ENCODE peak calls at places on chromosomes 3 and 15, in seven cellular contexts. D, U, O, E, C, N and A are unnamed samples.

GRCh38 chr3:182303169-182303568 is 490.1 kb upstream of the ATP11B start:
- DNase-seq in D (peak; percentile 24), U (no peak), O (no peak), E (no peak), C (no peak), N (no peak), A (no peak)

GRCh38 chr3:159170436-159171003 is 368.7 kb downstream of the MFSD1 start:
- DNase-seq in D (no peak), U (no peak), O (no peak), E (no peak), C (no peak), N (no peak), A (no peak)

GRCh38 chr15:48493084-48493762 is 152.3 kb downstream of the FBN1 start:
- DNase-seq in D (no peak), U (no peak), O (no peak), E (peak; percentile 82), C (no peak), N (no peak), A (no peak)

GRCh38 chr15:25514522-25514921 is 75.7 kb upstream of the UBE3A start:
- DNase-seq in D (no peak), U (no peak), O (no peak), E (no peak), C (no peak), N (no peak), A (no peak)

GRCh38 chr3:24521306-24522154 is 26.9 kb upstream of the THRB start:
- DNase-seq in D (peak; percentile 42), U (no peak), O (peak; percentile 48), E (peak; percentile 45), C (peak; percentile 22), N (no peak), A (peak; percentile 15)

GRCh38 chr3:193975072-193975535 is 160.8 kb upstream of the HES1 start:
- DNase-seq in D (no peak), U (no peak), O (no peak), E (no peak), C (no peak), N (no peak), A (no peak)

GRCh38 chr15:85333132-85333831 is 47.1 kb upstream of the AKAP13 start:
- DNase-seq in D (no peak), U (no peak), O (no peak), E (peak; percentile 94), C (no peak), N (no peak), A (no peak)

GRCh38 chr3:11555823-11556222 is 87.9 kb downstream of the VGLL4 start:
- DNase-seq in D (no peak), U (no peak), O (no peak), E (no peak), C (no peak), N (no peak), A (no peak)

GRCh38 chr3:5846271-5846670 is 658.8 kb downstream of the EDEM1 start:
- DNase-seq in D (no peak), U (no peak), O (no peak), E (no peak), C (no peak), N (no peak), A (no peak)

GRCh38 chr3:60809857-60810256 is 441.4 kb downstream of the FHIT start:
- DNase-seq in D (no peak), U (no peak), O (no peak), E (peak; percentile 29), C (no peak), N (no peak), A (no peak)

GRCh38 chr3:136682740-136683312 is 69.4 kb downstream of the STAG1 start:
- DNase-seq in D (no peak), U (no peak), O (no peak), E (no peak), C (no peak), N (no peak), A (no peak)

GRCh38 chr15:99998661-99999101 is 265.4 kb upstream of the LYSMD4 start:
- DNase-seq in D (no peak), U (no peak), O (no peak), E (no peak), C (no peak), N (peak; percentile 55), A (no peak)

GRCh38 chr3:59299561-59299960 is 249.7 kb upstream of the CFAP20DC start:
- DNase-seq in D (no peak), U (no peak), O (no peak), E (no peak), C (no peak), N (no peak), A (no peak)

GRCh38 chr3:12267380-12268030 is 21.4 kb upstream of the PPARG start:
- DNase-seq in D (no peak), U (no peak), O (no peak), E (no peak), C (no peak), N (no peak), A (no peak)

GRCh38 chr3:24220859-24221657 is 273.6 kb downstream of the THRB start:
- DNase-seq in D (no peak), U (peak; percentile 36), O (peak; percentile 33), E (peak; percentile 91), C (no peak), N (peak; percentile 75), A (no peak)

GRCh38 chr3:125317761-125318496 is 57.2 kb downstream of the ZNF148 start:
- DNase-seq in D (no peak), U (no peak), O (no peak), E (no peak), C (no peak), N (peak; percentile 19), A (no peak)

GRCh38 chr3:52532838-52533622 is 627 bp downstream of the NT5DC2 start:
- DNase-seq in D (no peak), U (no peak), O (peak; percentile 6), E (no peak), C (no peak), N (no peak), A (no peak)

GRCh38 chr3:56974242-56974945 is 86.1 kb upstream of the SPATA12 start:
- DNase-seq in D (no peak), U (peak; percentile 50), O (no peak), E (no peak), C (no peak), N (no peak), A (no peak)

GRCh38 chr3:141979050-141979671 is 102.7 kb downstream of the ATP1B3 start:
- DNase-seq in D (no peak), U (peak; percentile 45), O (peak; percentile 56), E (peak; percentile 76), C (no peak), N (no peak), A (no peak)

GRCh38 chr15:24956131-24956838 is 1.5 kb downstream of the SNRPN start:
- DNase-seq in D (peak; percentile 57), U (peak; percentile 13), O (no peak), E (peak; percentile 81), C (peak; percentile 26), N (no peak), A (no peak)

GRCh38 chr3:12345584-12346494 is 57.0 kb downstream of the PPARG start:
- DNase-seq in D (no peak), U (no peak), O (no peak), E (no peak), C (no peak), N (no peak), A (no peak)

GRCh38 chr3:46981932-46982471 is 2.5 kb downstream of the NBEAL2 start:
- DNase-seq in D (no peak), U (no peak), O (no peak), E (no peak), C (no peak), N (no peak), A (no peak)

GRCh38 chr3:195580733-195581443 is 2.9 kb downstream of the APOD start:
- DNase-seq in D (peak; percentile 55), U (no peak), O (no peak), E (peak; percentile 36), C (no peak), N (no peak), A (no peak)

GRCh38 chr3:42501681-42502428 is 588 bp upstream of the VIPR1 start:
- DNase-seq in D (peak; percentile 52), U (no peak), O (no peak), E (peak; percentile 42), C (no peak), N (no peak), A (peak; percentile 1)

GRCh38 chr15:80673561-80674244 is 21.4 kb upstream of the ABHD17C start:
- DNase-seq in D (no peak), U (no peak), O (no peak), E (no peak), C (no peak), N (no peak), A (no peak)

GRCh38 chr15:90221251-90221900 is 12.4 kb downstream of the CIB1 start:
- DNase-seq in D (peak; percentile 71), U (peak; percentile 49), O (peak; percentile 54), E (peak; percentile 96), C (no peak), N (no peak), A (no peak)

GRCh38 chr3:122536634-122537033 is 21.9 kb upstream of the KPNA1 start:
- DNase-seq in D (no peak), U (no peak), O (no peak), E (no peak), C (no peak), N (no peak), A (no peak)

GRCh38 chr3:27224197-27224596 is 145.0 kb downstream of the NEK10 start:
- DNase-seq in D (no peak), U (no peak), O (no peak), E (peak; percentile 64), C (no peak), N (no peak), A (no peak)

GRCh38 chr3:172627057-172627809 is 83.6 kb downstream of the NCEH1 start:
- DNase-seq in D (no peak), U (peak; percentile 26), O (no peak), E (peak; percentile 79), C (no peak), N (no peak), A (no peak)

GRCh38 chr3:66456711-66457173 is 44.1 kb downstream of the LRIG1 start:
- DNase-seq in D (peak; percentile 48), U (no peak), O (no peak), E (no peak), C (no peak), N (no peak), A (no peak)

GRCh38 chr3:183541235-183541655 is 14.3 kb downstream of the KLHL6 start:
- DNase-seq in D (no peak), U (no peak), O (no peak), E (no peak), C (no peak), N (no peak), A (no peak)

GRCh38 chr3:188553569-188553968 is 399.6 kb downstream of the LPP start:
- DNase-seq in D (no peak), U (no peak), O (no peak), E (no peak), C (no peak), N (no peak), A (no peak)